ENCODE peak calls at places on chromosomes 12 and 14, in four cellular contexts. W is lower leg skin, Q is HS-5, U is iris pigment epithelial cell. E is an unnamed sample.

GRCh38 chr14:100532916-100533630 is 54.1 kb downstream of the BEGAIN start:
- DNase-seq in Q (no peak), W (peak), U (peak), E (peak)

GRCh38 chr14:76696791-76697190 is 64.5 kb upstream of the VASH1 start:
- DNase-seq in Q (no peak), U (no peak), W (peak), E (no peak)

GRCh38 chr14:96184737-96185136 is 19.9 kb upstream of the BDKRB2 start:
- DNase-seq in U (no peak), W (no peak), Q (no peak), E (no peak)

GRCh38 chr12:64600164-64600561 is 10.1 kb upstream of the RASSF3 start:
- DNase-seq in Q (no peak), W (no peak), U (no peak), E (no peak)

GRCh38 chr14:91685600-91685999 is 46.3 kb downstream of the CATSPERB start:
- DNase-seq in W (no peak), U (no peak), Q (no peak), E (no peak)

GRCh38 chr12:23853640-23854039 is 95.8 kb downstream of the SOX5 start:
- DNase-seq in W (no peak), Q (no peak), U (no peak), E (no peak)

GRCh38 chr12:25152055-25152454 is 42.9 kb downstream of the DNAI7 start:
- DNase-seq in U (no peak), Q (no peak), W (no peak), E (no peak)

GRCh38 chr12:56998981-56999380 is 7.4 kb downstream of the ZBTB39 start:
- DNase-seq in Q (no peak), W (peak), U (peak), E (no peak)

GRCh38 chr14:92937229-92937937 is 14.4 kb downstream of the CHGA start:
- DNase-seq in W (no peak), U (no peak), Q (no peak), E (peak)

GRCh38 chr14:59359451-59360124 is 105.6 kb downstream of the GPR135 start:
- DNase-seq in U (no peak), W (no peak), Q (no peak), E (no peak)

GRCh38 chr12:31444801-31445200 is 118.9 kb upstream of the SINHCAF start:
- DNase-seq in Q (no peak), W (no peak), U (no peak), E (no peak)